ENCODE peak calls at places on chromosomes 6 and 20, in ten cellular contexts. F is HCT116; L is IMR-90; G is mesendoderm; P is Peyer's patch; V is DND-41; K is spleen; O is CD8-positive, alpha-beta T cell; H is aorta; E is brain microvascular endothelial cell. A is an unnamed sample.

GRCh38 chr20:2065111-2065510 is 36.5 kb upstream of the STK35 start:
- DNase-seq in E (no peak), V (no peak), F (no peak), G (no peak), O (no peak), K (no peak), P (no peak), L (no peak), H (no peak), A (no peak)

GRCh38 chr6:149566372-149567193 is at the start of gene GINM1:
- DNase-seq in H (peak), P (peak), E (peak), K (peak), O (peak), F (no peak), V (peak), L (peak), G (peak), A (peak)

GRCh38 chr20:36132802-36133211 is 21.7 kb upstream of the EPB41L1 start:
- DNase-seq in K (no peak), L (no peak), O (no peak), G (no peak), F (no peak), P (no peak), V (no peak), H (no peak), E (no peak), A (no peak)

GRCh38 chr20:43996240-43996930 is 81.7 kb downstream of the TOX2 start:
- DNase-seq in P (no peak), G (no peak), F (no peak), L (no peak), O (no peak), V (no peak), K (no peak), H (no peak), E (no peak), A (no peak)

GRCh38 chr6:40815731-40816130 is 223.3 kb downstream of the UNC5CL start:
- DNase-seq in K (no peak), L (no peak), V (no peak), G (no peak), H (no peak), F (no peak), E (no peak), O (no peak), P (no peak), A (peak)

GRCh38 chr6:81562169-81562568 is 190.3 kb downstream of the TENT5A start:
- DNase-seq in L (peak), E (peak), G (no peak), P (no peak), V (no peak), K (no peak), O (no peak), H (no peak), F (peak), A (no peak)

GRCh38 chr20:3565851-3566250 is 95.0 kb downstream of the ATRN start:
- DNase-seq in G (peak), L (no peak), P (no peak), O (no peak), E (no peak), H (no peak), V (no peak), K (no peak), F (no peak), A (no peak)

GRCh38 chr6:28311139-28311823 is 24.7 kb downstream of the ZSCAN31 start:
- DNase-seq in P (no peak), V (peak), H (no peak), O (no peak), F (no peak), L (no peak), E (no peak), K (no peak), G (no peak), A (no peak)

GRCh38 chr6:68634503-68635411 is at the start of gene ADGRB3:
- DNase-seq in O (no peak), L (peak), K (peak), F (no peak), H (peak), E (peak), G (peak), V (no peak), P (peak), A (peak)

GRCh38 chr6:153074761-153075160 is 56.3 kb downstream of the RGS17 start:
- DNase-seq in F (no peak), H (no peak), V (no peak), G (no peak), E (no peak), O (no peak), L (no peak), K (no peak), P (no peak), A (no peak)

GRCh38 chr6:17277256-17277655 is 3.9 kb upstream of the RBM24 start:
- DNase-seq in H (no peak), L (no peak), V (no peak), P (no peak), O (no peak), F (no peak), K (no peak), G (no peak), E (no peak), A (no peak)

GRCh38 chr20:62763404-62763803 is 32.9 kb upstream of the MRGBP start:
- DNase-seq in G (no peak), E (no peak), P (no peak), V (no peak), F (no peak), K (peak), L (no peak), O (no peak), H (peak), A (no peak)

GRCh38 chr20:32252189-32252588 is 25.3 kb upstream of the KIF3B start:
- DNase-seq in E (no peak), G (no peak), H (no peak), F (no peak), O (no peak), K (peak), V (no peak), P (no peak), L (no peak), A (no peak)

GRCh38 chr6:161238076-161238869 is 35.6 kb downstream of the AGPAT4 start:
- DNase-seq in K (no peak), P (no peak), E (no peak), F (no peak), O (no peak), V (no peak), H (no peak), G (peak), L (peak), A (no peak)

GRCh38 chr6:26031151-26031594 is 56.1 kb upstream of the HFE start:
- DNase-seq in V (no peak), O (no peak), L (no peak), F (no peak), G (peak), K (no peak), E (no peak), H (no peak), P (no peak), A (no peak)

GRCh38 chr6:122604676-122605075 is 5.5 kb upstream of the PKIB start:
- DNase-seq in V (no peak), H (no peak), L (no peak), O (no peak), E (no peak), P (no peak), F (no peak), K (no peak), G (no peak), A (no peak)

GRCh38 chr20:22544462-22544861 is 39.9 kb downstream of the FOXA2 start:
- DNase-seq in F (no peak), K (no peak), E (no peak), O (no peak), V (no peak), H (no peak), L (no peak), P (no peak), G (no peak), A (no peak)

GRCh38 chr6:20213271-20213798 is 1.1 kb upstream of the MBOAT1 start:
- DNase-seq in F (no peak), H (no peak), P (no peak), K (no peak), E (no peak), L (no peak), G (no peak), O (no peak), V (peak), A (no peak)

GRCh38 chr6:144853603-144854002 is 568.5 kb downstream of the UTRN start:
- DNase-seq in L (no peak), G (no peak), V (no peak), O (no peak), P (no peak), H (no peak), E (no peak), F (no peak), K (no peak), A (no peak)

GRCh38 chr20:58626076-58626475 is 25.0 kb upstream of the STX16 start:
- DNase-seq in V (no peak), E (no peak), O (no peak), F (no peak), H (no peak), L (no peak), P (no peak), K (no peak), G (no peak), A (no peak)

GRCh38 chr6:5726976-5727718 is 279.6 kb downstream of the NRN1 start:
- DNase-seq in E (no peak), G (no peak), L (peak), K (no peak), V (no peak), H (no peak), P (no peak), F (no peak), O (no peak), A (no peak)

GRCh38 chr6:86017236-86017635 is 374.6 kb upstream of the SYNCRIP start:
- DNase-seq in F (no peak), P (no peak), G (no peak), H (no peak), L (no peak), E (no peak), K (no peak), O (no peak), V (no peak), A (no peak)

GRCh38 chr6:23176883-23177282 is 607.5 kb downstream of the HDGFL1 start:
- DNase-seq in P (no peak), H (no peak), K (no peak), G (no peak), L (no peak), O (no peak), F (no peak), V (no peak), E (no peak), A (no peak)

GRCh38 chr6:168120390-168121307 is 41.6 kb upstream of the FRMD1 start:
- DNase-seq in E (no peak), L (no peak), V (no peak), F (no peak), P (peak), K (peak), O (peak), H (no peak), G (no peak), A (peak)

DNA sequence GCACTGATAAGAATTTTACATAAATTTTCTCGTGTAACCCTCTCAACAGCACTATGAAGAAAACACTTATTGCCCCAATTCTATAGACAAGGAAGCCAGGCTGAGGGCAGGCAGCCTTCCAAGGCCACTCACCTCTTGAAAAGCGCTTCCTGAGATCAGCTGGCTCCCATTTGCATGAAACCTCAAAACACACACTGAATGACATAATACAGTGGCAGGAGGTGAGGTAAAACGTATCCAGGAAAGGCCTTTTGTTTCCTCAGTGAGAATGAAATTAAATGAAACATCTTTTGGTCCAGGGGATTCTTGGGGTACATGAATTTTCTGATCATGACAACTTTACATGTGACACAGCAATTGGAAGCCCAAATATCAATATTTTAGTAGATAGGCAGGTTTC is 112.5 kb downstream of the WDR27 start:
- DNase-seq in O (no peak), L (no peak), P (peak), F (no peak), G (no peak), K (no peak), H (no peak), E (no peak), V (no peak), A (no peak)
- H3K27ac ChIP-seq in O (peak), L (no peak), P (peak), F (no peak), G (no peak), K (peak), H (no peak), E (no peak), V (no peak), A (peak)

GRCh38 chr6:14791525-14791924 is 454.3 kb upstream of the JARID2 start:
- DNase-seq in P (no peak), F (no peak), E (no peak), G (no peak), V (no peak), O (no peak), L (peak), H (no peak), K (no peak), A (no peak)
- H3K4me3 ChIP-seq in P (no peak), F (no peak), E (no peak), G (no peak), V (no peak), O (no peak), L (no peak), H (no peak), K (no peak), A (no peak)

DNA sequence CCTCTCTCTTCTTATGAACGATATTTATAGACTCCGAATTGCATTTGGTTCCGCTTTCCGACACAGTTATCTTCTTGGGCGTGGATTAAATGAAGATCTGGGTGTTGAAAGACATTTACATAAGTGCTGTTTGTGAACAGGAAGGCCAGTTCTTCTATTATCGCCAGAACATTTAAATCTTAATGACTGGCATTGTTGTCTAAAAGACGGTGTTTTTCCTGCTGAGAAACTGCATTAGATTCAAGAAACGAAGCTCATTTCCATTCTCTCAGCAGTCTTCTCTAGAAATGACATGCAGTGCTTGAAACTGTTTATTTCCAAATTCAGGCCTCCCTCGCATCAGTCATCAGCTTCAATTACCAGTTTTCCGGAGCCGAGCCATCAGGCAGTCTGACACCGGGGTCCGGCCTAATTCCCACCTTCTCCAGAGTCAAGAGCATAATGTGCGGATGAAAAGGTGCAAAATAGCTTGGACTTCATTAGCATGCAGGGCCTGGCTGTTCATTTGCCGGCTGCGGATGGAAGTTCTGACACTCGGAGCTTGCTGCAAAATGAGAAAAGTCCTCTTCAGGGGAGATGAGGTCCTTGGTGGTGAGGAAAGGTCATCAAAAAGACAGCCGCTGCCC is 15.9 kb downstream of the LINC00237 start:
- DNase-seq in E (no peak), F (no peak), G (peak), P (no peak), H (no peak), O (no peak), K (no peak), L (no peak), V (no peak), A (no peak)
- H3K27ac ChIP-seq in E (no peak), F (no peak), G (no peak), P (no peak), H (no peak), O (no peak), K (no peak), L (no peak), V (no peak), A (no peak)

DNA sequence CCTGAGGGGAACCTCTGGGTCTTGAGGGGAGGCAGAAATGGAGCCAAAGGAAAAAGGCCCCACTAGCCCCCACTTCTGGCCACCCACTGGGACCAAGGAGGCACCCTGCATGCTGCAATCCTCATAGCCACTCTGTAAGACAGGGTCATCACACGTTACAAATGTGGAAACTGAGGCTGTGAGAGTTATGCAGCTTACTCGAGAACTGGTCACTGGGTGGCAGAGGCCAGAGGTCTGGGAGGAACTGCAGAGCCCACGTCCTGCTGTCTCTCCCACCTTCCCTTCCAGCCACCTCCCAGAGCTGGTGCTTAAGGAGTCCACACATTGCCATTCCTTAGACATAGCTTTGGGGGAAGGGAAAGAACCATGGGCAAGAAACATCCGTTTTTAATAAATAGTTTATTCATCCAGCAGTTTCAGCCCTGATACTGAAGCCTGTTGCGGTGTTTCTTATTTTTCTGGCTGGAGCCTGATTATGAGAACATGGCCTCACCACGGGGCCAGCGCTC is 18.0 kb downstream of the LEMD2 start:
- DNase-seq in E (no peak), O (no peak), V (no peak), G (no peak), F (no peak), K (no peak), L (no peak), H (no peak), P (no peak), A (no peak)
- H3K4me3 ChIP-seq in E (no peak), O (no peak), V (no peak), G (no peak), F (no peak), K (no peak), L (no peak), H (no peak), P (no peak), A (no peak)

GRCh38 chr6:106512958-106513480 is 116.3 kb downstream of the RTN4IP1 start:
- DNase-seq in F (no peak), V (no peak), E (no peak), L (no peak), O (no peak), G (no peak), K (no peak), P (no peak), H (no peak), A (no peak)
- H3K27ac ChIP-seq in F (no peak), V (peak), E (no peak), L (no peak), O (peak), G (no peak), K (peak), P (peak), H (no peak), A (peak)

A was measured in upper lobe of left lung.